ENCODE peak calls at places on chromosomes 7 and 10, in ten cellular contexts. Z is uterus; X is hepatocyte; P is SJSA1; J is lung; N is PC-9; O is CD8-positive, alpha-beta T cell; M is right lobe of liver; B is body of pancreas; K is heart left ventricle. W is an unnamed sample. For H3K36me3, the result is how much of the 10 kb centered on the place peaks cover.

GRCh38 chr7:36939816-36940215 is 215.5 kb upstream of the AOAH start:
- DNase-seq in Z (no peak), X (no peak), P (no peak), J (no peak), N (no peak), O (no peak), M (no peak), B (no peak), K (no peak), W (no peak)

GRCh38 chr7:96739609-96740008 is 30.0 kb upstream of the SEM1 start:
- DNase-seq in Z (no peak), X (no peak), P (no peak), J (no peak), N (no peak), O (no peak), M (no peak), B (no peak), K (no peak), W (no peak)

GRCh38 chr7:20514364-20514763 is 101.1 kb upstream of the ABCB5 start:
- DNase-seq in Z (no peak), X (peak), P (no peak), J (no peak), N (peak), O (no peak), M (no peak), B (peak), K (peak), W (no peak)

GRCh38 chr10:45514283-45515270 is 140.6 kb downstream of the ALOX5 start:
- DNase-seq in Z (no peak), X (no peak), P (no peak), J (no peak), N (no peak), O (no peak), M (no peak), B (no peak), K (no peak), W (no peak)

GRCh38 chr10:84537447-84537931 is 209.1 kb downstream of the CCSER2 start:
- DNase-seq in Z (peak), X (peak), P (peak), J (peak), N (peak), O (peak), M (peak), B (peak), K (peak), W (peak)

GRCh38 chr7:112945046-112945445 is 141.6 kb downstream of the GPR85 start:
- DNase-seq in Z (no peak), X (no peak), P (no peak), J (no peak), N (no peak), O (no peak), M (no peak), B (no peak), K (no peak), W (no peak)

GRCh38 chr10:62728479-62728878 is 76.0 kb upstream of the ADO start:
- DNase-seq in Z (no peak), X (no peak), P (no peak), J (no peak), N (no peak), O (no peak), M (no peak), B (no peak), K (no peak), W (no peak)

GRCh38 chr7:107442678-107443077 is 27.2 kb upstream of the GPR22 start:
- DNase-seq in Z (no peak), X (no peak), P (no peak), J (no peak), N (no peak), O (no peak), M (no peak), B (no peak), K (no peak), W (no peak)

GRCh38 chr10:78672898-78673297 is 395.9 kb upstream of the ZMIZ1 start:
- DNase-seq in Z (no peak), X (no peak), P (peak), J (no peak), N (no peak), O (no peak), M (no peak), B (no peak), K (no peak), W (no peak)

GRCh38 chr7:2117681-2118045 is 115.1 kb downstream of the MAD1L1 start:
- DNase-seq in Z (no peak), X (no peak), P (no peak), J (no peak), N (no peak), O (no peak), M (no peak), B (no peak), K (no peak), W (no peak)

GRCh38 chr7:25028370-25028971 is 48.5 kb upstream of the OSBPL3 start:
- DNase-seq in Z (no peak), X (peak), P (peak), J (no peak), N (peak), O (no peak), M (no peak), B (no peak), K (no peak), W (no peak)

GRCh38 chr7:49852619-49853462 is 79.4 kb downstream of the VWC2 start:
- DNase-seq in Z (peak), X (peak), P (no peak), J (no peak), N (peak), O (no peak), M (no peak), B (peak), K (no peak), W (no peak)

GRCh38 chr10:13945760-13946460 is 359.1 kb downstream of the PRPF18 start:
- DNase-seq in Z (no peak), X (peak), P (no peak), J (no peak), N (peak), O (no peak), M (peak), B (no peak), K (no peak), W (no peak)

GRCh38 chr7:16318989-16319915 is 102.1 kb downstream of the CRPPA start:
- DNase-seq in Z (no peak), X (no peak), P (no peak), J (no peak), N (peak), O (no peak), M (no peak), B (no peak), K (no peak), W (no peak)

GRCh38 chr10:114470956-114471905 is 66.9 kb upstream of the AFAP1L2 start:
- DNase-seq in Z (peak), X (peak), P (peak), J (peak), N (no peak), O (peak), M (peak), B (peak), K (peak), W (no peak)

GRCh38 chr7:142714375-142714774 is 34.9 kb upstream of the PRSS1 start:
- DNase-seq in Z (no peak), X (no peak), P (no peak), J (no peak), N (no peak), O (peak), M (no peak), B (no peak), K (no peak), W (no peak)

GRCh38 chr7:155683098-155683497 is 38.6 kb downstream of the RBM33 start:
- DNase-seq in Z (no peak), X (no peak), P (no peak), J (no peak), N (no peak), O (no peak), M (no peak), B (no peak), K (no peak), W (no peak)

GRCh38 chr7:155684546-155684945 is 40.1 kb downstream of the RBM33 start:
- DNase-seq in Z (no peak), X (no peak), P (no peak), J (no peak), N (no peak), O (no peak), M (no peak), B (no peak), K (no peak), W (no peak)

GRCh38 chr7:155683714-155684113 is 39.3 kb downstream of the RBM33 start:
- DNase-seq in Z (no peak), X (no peak), P (no peak), J (no peak), N (no peak), O (no peak), M (no peak), B (no peak), K (no peak), W (no peak)

GRCh38 chr7:155685791-155686160 is 41.3 kb downstream of the RBM33 start:
- DNase-seq in Z (no peak), X (no peak), P (no peak), J (no peak), N (no peak), O (no peak), M (no peak), B (no peak), K (no peak), W (no peak)

DNA sequence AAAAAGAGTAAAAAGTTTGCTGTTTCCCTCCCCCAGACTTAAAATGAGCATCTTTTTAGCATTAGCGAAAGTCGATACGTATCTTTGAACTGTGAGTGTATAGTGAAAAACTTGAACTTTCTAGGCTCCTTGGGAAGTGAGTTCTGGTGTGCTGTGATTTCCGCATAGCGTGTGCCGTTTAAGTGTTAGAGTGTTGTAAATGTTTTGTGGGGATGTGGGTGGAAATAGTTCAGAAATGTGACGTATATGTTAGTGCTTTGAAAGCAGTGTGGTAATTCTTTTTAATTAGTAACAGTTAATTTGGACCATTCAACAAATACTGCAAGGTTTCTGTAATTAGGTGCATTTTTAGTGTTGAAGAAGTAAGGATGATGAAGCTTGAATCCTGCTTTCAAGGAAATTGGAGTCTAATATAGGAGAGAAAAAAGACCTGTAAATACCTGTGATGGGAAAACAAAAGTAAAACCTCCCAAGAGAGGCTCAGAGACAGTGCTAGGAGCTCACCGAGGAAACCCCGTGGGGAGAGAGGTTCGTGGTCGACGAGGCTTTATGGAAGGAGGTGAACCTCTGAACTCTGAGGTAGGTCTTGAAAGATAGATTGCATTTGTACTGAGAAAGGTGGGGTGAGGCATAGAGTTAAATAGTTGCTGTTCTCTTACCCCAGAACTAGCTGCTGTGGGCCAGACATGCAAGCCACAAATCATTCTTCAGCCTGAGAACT is 40.8 kb downstream of the RBM33 start:
- DNase-seq in Z (no peak), X (no peak), P (no peak), J (no peak), N (no peak), O (peak), M (no peak), B (no peak), K (no peak), W (no peak)
- H3K27ac ChIP-seq in Z (no peak), X (peak), P (peak), J (no peak), N (no peak), O (no peak), M (no peak), B (no peak), K (no peak), W (no peak)

DNA sequence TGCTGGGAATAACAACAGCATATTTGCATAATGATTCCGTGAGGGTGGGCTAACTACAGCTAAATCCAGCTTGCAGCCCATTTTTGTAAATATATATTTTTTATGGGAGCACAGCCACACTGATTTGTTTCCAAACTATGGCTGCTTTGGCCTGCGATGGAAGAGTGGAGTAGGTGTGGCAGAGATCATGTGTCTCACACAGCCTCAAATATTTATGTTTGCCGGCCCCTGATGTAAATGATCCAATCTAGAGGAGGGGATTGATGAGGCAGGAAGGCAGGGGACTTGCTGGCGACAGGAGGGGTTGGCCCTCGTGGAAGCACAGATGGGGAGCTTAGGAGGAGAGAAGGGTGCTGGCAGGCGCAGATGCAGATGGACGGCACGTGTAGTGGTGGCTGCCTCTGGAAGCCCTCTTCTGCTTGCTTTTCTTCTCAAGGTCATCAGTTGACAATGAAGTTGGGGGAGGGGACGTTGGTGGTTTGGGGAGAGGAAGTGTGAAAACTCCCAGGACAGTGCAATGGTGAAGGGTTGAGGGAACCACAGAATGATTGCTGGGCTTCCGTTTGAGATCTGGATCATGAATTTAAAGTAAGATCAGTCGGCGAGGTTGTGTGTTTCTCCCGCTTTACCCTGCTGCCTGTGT is 15.4 kb downstream of the COL13A1 start:
- DNase-seq in Z (no peak), X (no peak), P (no peak), J (no peak), N (no peak), O (no peak), M (no peak), B (no peak), K (no peak), W (no peak)
- H3K4me3 ChIP-seq in Z (no peak), X (no peak), P (no peak), J (no peak), N (no peak), O (no peak), M (no peak), B (no peak), K (no peak), W (no peak)

DNA sequence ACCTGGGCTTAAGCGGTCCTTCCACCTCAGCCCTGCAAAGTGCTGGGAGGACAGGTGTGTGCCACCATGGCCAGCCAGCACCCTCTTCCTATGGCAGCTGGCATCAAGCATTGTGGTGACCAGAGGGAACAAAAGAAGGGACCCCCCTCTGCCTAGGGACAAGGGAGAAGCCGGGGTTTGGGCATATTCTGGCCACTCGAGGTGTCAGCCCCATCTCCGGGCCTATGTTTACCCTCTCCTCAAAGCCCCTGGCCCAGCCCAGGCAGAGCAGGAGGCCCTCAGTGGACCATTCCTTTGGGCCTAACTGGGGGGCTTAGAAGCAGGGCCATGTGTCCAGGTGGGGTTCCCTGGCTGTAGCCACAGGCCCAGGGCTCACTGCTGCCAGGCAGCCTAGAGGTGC is 23.9 kb downstream of the VSIR start:
- DNase-seq in Z (no peak), X (no peak), P (no peak), J (no peak), N (no peak), O (no peak), M (no peak), B (no peak), K (no peak), W (no peak)
- H3K36me3 ChIP-seq in Z (under half), X (under half), P (under half), J (under half), N (under half), O (under half), M (under half), B (under half), K (under half), W (half or more)

GRCh38 chr10:100866575-100867098 is 46.1 kb upstream of the SLF2 start:
- DNase-seq in Z (no peak), X (no peak), P (no peak), J (no peak), N (no peak), O (no peak), M (no peak), B (no peak), K (no peak), W (no peak)
- H3K27ac ChIP-seq in Z (no peak), X (no peak), P (no peak), J (no peak), N (no peak), O (no peak), M (no peak), B (no peak), K (no peak), W (no peak)

DNA sequence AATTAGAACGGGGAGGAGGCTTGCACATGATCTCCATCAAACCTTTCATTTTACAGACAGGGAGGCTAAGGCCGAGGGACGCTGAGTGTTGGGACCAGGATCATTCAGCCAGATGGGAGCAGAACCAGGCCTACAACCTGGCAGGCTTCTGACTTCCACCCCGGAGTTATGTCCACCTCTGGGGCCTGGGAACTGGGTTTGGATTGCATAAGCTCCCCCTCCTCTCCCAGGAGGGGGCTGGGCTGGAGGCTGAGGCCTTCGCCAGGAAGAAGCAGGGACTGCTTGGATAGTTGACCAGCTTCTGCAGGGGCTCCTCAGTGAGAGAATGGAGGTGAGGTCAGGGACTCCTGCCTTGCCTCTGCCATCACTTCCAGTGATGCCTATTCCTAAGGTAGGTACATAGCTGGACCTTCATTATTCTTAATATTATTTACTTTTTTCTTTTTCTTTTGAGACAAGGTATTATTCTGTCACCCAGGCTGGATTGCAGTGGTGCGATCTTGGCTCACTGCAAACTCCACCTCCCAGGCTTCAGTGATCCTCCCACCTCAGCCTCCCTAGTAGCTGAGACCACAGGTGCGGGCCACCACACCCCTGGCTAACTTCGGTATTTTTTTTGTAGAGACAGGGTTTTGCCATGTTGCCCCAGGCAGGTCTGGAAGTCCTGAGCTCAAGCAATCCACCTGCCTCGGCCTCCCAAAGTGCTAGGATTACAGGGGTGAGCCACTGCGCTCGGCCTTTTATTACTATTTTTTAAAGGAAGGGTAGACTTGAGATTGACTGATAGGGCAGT is 1.3 kb downstream of the SNX10 start:
- DNase-seq in Z (peak), X (no peak), P (no peak), J (no peak), N (no peak), O (no peak), M (peak), B (peak), K (no peak), W (no peak)
- H3K4me3 ChIP-seq in Z (no peak), X (no peak), P (no peak), J (no peak), N (peak), O (peak), M (peak), B (no peak), K (peak), W (no peak)

DNA sequence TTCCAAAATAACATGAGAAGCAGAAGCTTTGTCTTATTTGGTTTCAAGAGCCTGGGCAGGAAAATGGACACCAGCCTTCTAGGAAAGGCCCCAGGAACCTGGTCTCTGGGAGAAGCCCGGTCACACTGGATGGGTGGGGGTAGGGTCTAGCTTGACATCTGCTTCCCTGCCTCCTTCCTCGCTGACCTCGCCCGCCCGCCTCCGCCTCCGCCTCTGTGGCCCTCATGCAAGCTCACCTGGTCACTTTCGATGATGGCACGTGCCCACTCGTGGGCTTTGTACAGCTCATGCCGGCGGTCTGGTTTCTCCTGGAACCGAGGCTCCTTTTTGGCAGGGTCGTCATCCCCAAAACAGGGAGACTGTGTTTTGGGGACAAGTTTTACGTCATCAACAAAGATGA is 63.4 kb downstream of the SCRN1 start:
- DNase-seq in Z (no peak), X (no peak), P (no peak), J (no peak), N (no peak), O (no peak), M (no peak), B (no peak), K (no peak), W (no peak)
- H3K36me3 ChIP-seq in Z (under half), X (under half), P (half or more), J (under half), N (under half), O (under half), M (under half), B (under half), K (under half), W (under half)

DNA sequence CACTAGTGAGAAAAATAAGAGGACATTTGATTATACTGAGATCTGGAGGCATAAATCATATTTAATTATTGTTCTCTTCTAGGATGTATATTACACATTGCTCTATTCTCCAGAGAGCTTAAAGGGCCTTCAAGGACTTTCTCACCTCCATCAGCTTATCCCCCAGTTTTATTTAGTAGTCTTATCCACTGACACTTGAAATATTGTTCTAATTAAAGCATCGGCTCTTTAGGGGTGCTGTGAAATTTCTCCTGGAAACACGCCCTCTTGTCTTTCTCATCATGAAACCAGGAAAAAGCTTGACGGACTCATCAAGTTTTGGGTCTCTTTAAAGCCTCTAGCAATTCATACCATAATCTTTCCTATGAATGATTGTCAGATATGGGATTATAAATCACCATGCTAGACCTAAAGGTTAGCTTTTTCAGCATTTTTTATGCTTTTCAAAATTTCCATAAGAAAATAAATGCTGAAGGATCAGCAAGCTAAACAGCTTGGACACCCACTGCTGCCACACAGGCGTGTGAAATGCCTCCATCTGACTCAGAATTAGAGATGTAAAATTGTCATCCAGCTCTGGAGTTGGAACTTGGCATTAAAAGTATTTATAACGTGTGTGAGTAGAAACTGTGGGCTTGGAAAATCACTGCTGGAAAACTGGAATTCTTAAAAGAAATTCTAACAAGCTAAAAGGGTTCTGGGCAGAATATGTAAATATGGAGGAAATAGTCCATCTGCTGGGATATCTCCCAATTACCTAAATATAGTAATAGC is 216.3 kb downstream of the CHRM2 start:
- DNase-seq in Z (no peak), X (no peak), P (no peak), J (no peak), N (no peak), O (no peak), M (no peak), B (no peak), K (no peak), W (no peak)
- H3K27ac ChIP-seq in Z (no peak), X (no peak), P (no peak), J (no peak), N (no peak), O (no peak), M (no peak), B (no peak), K (peak), W (no peak)

W was measured in tibial artery.